ENCODE peak calls at places on chromosomes 5 and 9, in nine cellular contexts. Y, H, P, Z, E, D, O, T and L are unnamed samples.

GRCh38 chr5:54103871-54104270 is 206.5 kb downstream of the ARL15 start:
- DNase-seq in Y (no peak), H (no peak), P (no peak), Z (no peak), E (no peak), D (no peak), O (no peak), T (no peak), L (no peak)

GRCh38 chr5:44862808-44863207 is 54.1 kb downstream of the MRPS30 start:
- DNase-seq in Y (no peak), H (no peak), P (peak; percentile 33), Z (no peak), E (no peak), D (no peak), O (no peak), T (peak; percentile 15), L (peak; percentile 25)

GRCh38 chr9:133224762-133225161 is 15.7 kb upstream of the OBP2B start:
- DNase-seq in Y (no peak), H (no peak), P (no peak), Z (no peak), E (no peak), D (no peak), O (no peak), T (no peak), L (no peak)

GRCh38 chr5:9546973-9547947 is 1.4 kb upstream of the SEMA5A start:
- DNase-seq in Y (peak; percentile 61), H (peak; percentile 55), P (no peak), Z (no peak), E (peak; percentile 83), D (peak; percentile 70), O (peak; percentile 50), T (peak; percentile 91), L (no peak)

GRCh38 chr5:179293276-179293675 is 52.0 kb downstream of the ADAMTS2 start:
- DNase-seq in Y (no peak), H (no peak), P (no peak), Z (no peak), E (no peak), D (peak; percentile 30), O (no peak), T (no peak), L (no peak)

GRCh38 chr9:81465468-81466002 is 223.8 kb downstream of the TLE1 start:
- DNase-seq in Y (no peak), H (no peak), P (peak; percentile 14), Z (no peak), E (no peak), D (no peak), O (no peak), T (no peak), L (no peak)

GRCh38 chr5:135429326-135429725 is 17.8 kb downstream of the DCANP1 start:
- DNase-seq in Y (no peak), H (no peak), P (no peak), Z (no peak), E (no peak), D (no peak), O (no peak), T (peak; percentile 92), L (no peak)

GRCh38 chr5:1479581-1480188 is 34.4 kb upstream of the SLC6A3 start:
- DNase-seq in Y (no peak), H (peak; percentile 48), P (peak; percentile 31), Z (peak; percentile 83), E (peak; percentile 80), D (peak; percentile 64), O (peak; percentile 65), T (peak; percentile 66), L (peak; percentile 78)

DNA sequence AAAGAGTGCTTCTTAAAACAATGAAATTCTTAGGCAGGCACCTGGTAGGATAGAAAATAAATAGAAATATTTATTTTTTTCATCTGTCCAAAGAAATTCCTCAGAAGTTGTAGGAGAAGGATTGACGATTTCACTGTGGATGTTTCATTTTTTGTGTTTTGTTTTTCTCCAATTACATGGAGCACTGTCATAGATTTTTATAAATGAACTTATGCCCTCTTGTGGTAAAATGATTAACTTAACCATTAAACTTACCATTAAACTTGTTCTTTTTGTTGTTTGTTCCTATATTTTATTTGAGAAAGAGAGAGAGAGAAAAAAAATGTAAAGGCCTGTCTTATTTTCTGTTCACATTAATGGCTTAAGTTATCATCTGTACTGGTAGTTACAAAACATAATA is 339.2 kb downstream of the PRR16 start:
- DNase-seq in Y (no peak), H (no peak), P (no peak), Z (no peak), E (no peak), D (no peak), O (no peak), T (peak; percentile 62), L (no peak)
- TF ChIP-seq CTCF in Y (peak; percentile 22), H (no peak), P (peak; percentile 30), Z (no peak), E (peak; percentile 72), D (no peak), O (no peak), T (no peak), L (no peak)

DNA sequence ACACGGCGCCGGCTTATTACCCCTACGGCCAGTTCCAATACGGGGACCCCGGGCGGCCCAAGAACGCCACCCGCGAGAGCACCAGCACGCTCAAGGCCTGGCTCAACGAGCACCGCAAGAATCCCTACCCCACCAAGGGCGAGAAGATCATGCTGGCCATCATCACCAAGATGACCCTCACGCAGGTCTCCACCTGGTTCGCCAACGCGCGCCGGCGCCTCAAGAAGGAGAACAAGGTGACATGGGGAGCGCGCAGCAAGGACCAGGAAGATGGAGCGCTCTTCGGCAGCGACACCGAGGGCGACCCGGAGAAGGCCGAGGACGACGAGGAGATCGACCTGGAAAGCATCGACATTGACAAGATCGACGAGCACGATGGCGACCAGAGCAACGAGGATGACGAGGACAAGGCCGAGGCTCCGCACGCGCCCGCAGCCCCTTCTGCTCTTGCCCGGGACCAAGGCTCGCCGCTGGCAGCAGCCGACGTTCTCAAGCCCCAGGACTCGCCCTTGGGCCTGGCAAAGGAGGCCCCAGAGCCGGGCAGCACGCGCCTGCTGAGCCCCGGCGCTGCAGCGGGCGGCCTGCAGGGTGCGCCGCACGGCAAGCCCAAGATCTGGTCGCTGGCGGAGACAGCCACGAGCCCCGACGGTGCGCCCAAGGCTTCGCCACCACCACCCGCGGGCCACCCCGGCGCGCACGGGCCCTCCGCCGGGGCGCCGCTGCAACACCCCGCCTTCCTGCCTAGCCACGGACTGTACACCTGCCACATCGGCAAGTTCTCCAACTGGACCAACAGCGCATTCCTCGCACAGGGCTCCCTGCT is 3.9 kb downstream of the IRX1 start:
- DNase-seq in Y (no peak), H (no peak), P (no peak), Z (no peak), E (peak; percentile 89), D (no peak), O (peak; percentile 65), T (no peak), L (peak; percentile 34)
- TF ChIP-seq CTCF in Y (no peak), H (no peak), P (no peak), Z (no peak), E (peak; percentile 85), D (no peak), O (no peak), T (no peak), L (no peak)

GRCh38 chr9:97900103-97900737 is 22.1 kb downstream of the TRMO start:
- DNase-seq in Y (peak; percentile 15), H (no peak), P (no peak), Z (no peak), E (no peak), D (no peak), O (no peak), T (peak; percentile 92), L (no peak)

GRCh38 chr9:97900738-97901565 is 21.3 kb downstream of the TRMO start:
- DNase-seq in Y (peak; percentile 21), H (no peak), P (peak; percentile 59), Z (no peak), E (peak; percentile 49), D (no peak), O (no peak), T (peak; percentile 73), L (peak; percentile 46)

GRCh38 chr9:97891736-97892135 is 30.6 kb downstream of the TRMO start:
- DNase-seq in Y (no peak), H (no peak), P (no peak), Z (no peak), E (no peak), D (no peak), O (no peak), T (peak; percentile 64), L (no peak)

GRCh38 chr9:97889941-97890557 is 32.3 kb downstream of the TRMO start:
- DNase-seq in Y (no peak), H (peak; percentile 37), P (peak; percentile 21), Z (no peak), E (peak; percentile 91), D (peak; percentile 66), O (peak; percentile 81), T (peak; percentile 19), L (peak; percentile 67)

DNA sequence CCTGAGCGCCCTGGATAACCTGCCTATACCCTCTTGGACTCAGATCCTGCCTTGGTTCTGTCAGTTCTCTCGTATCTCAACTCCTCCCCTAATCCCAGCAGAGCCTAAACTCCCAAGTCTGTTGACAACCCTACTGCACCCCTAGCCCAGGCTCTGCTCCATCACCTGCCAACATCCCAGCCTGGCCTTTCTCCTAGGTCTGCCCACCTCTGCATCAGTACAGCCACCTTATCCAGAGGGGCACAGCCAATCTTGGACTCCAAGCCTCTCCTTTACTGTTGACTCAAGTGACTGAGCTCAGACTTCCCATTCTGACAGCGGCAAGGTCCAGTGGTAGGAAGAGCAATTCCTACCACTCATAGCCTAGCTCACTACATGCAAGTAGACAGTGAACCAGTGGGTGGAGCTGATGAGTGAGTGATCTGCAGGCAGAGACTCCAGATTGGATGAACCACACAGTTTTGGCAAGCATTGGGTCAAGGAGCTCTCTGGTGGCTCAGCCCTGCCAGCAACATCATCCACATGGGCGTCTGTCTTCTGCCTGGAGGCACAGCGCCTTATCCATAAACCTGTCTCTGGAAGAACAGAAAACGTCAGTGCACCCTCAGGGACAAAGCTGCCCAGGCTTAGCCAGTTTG is 26.5 kb downstream of the TRMO start:
- DNase-seq in Y (no peak), H (no peak), P (peak; percentile 64), Z (no peak), E (peak; percentile 87), D (no peak), O (peak; percentile 64), T (peak; percentile 27), L (no peak)
- TF ChIP-seq CTCF in Y (peak; percentile 4), H (no peak), P (no peak), Z (no peak), E (peak; percentile 65), D (no peak), O (no peak), T (no peak), L (no peak)

GRCh38 chr9:137580958-137581331 is 2.2 kb upstream of the DPH7 start:
- DNase-seq in Y (no peak), H (no peak), P (no peak), Z (no peak), E (no peak), D (no peak), O (no peak), T (no peak), L (no peak)

GRCh38 chr9:137578518-137579258 is at the start of gene DPH7:
- DNase-seq in Y (peak; percentile 63), H (peak; percentile 97), P (peak; percentile 93), Z (peak; percentile 94), E (peak; percentile 99), D (peak; percentile 100), O (peak; percentile 96), T (peak; percentile 84), L (peak; percentile 99)

GRCh38 chr9:137579259-137579604 is 507 bp upstream of the DPH7 start:
- DNase-seq in Y (no peak), H (no peak), P (no peak), Z (no peak), E (no peak), D (no peak), O (no peak), T (no peak), L (no peak)

GRCh38 chr9:137581361-137582285 is 2.9 kb upstream of the DPH7 start:
- DNase-seq in Y (no peak), H (no peak), P (no peak), Z (no peak), E (no peak), D (no peak), O (no peak), T (no peak), L (no peak)

DNA sequence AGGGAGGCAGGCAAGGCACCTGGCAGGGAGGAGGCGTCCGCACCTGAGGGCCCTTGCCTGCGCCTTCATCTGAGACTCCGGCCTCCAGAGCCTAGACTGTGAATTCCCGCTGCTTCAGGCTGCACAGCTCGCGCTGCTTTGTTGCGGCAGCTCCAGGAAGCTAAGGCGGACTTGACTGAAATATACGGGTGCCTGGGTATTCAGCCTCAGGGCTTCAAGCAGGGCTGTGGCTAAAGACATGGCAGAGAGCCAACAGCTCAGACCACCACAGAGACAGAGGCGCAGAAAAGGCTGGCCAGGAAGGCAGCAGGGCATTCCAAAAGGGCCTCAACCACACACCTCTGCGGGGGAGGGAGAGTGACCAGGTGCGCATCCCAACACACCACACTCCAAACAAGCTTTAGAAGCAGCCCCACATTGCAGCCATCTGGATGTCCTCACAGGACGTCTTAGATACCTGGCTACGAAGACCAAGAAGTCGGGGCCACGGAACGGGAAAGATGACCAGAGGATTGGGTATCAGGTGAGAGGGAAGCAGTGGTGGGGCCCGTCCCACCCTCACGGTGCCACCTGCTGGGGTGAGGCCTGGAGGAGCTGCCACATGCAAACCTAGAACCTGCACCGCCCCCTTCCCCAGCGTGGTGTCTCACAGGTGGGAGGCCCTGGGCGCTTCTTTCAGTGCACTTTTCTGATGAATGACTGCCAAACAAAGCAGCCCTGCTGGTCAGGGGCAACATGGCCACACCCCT is 1.7 kb upstream of the DPH7 start:
- DNase-seq in Y (no peak), H (no peak), P (no peak), Z (no peak), E (no peak), D (no peak), O (no peak), T (no peak), L (no peak)
- TF ChIP-seq CTCF in Y (no peak), H (no peak), P (no peak), Z (no peak), E (no peak), D (no peak), O (no peak), T (no peak), L (no peak)